ENCODE peak calls at places on chromosomes 5 and 9, in eight cellular contexts. D is spleen, T is HCT116, K is adrenal gland, W is K562, S is HepG2, E is stomach, M is body of pancreas. Z is an unnamed sample. For H3K27me3, the result is how much of the 10 kb centered on the place peaks cover.

GRCh38 chr5:179344301-179345178 is 721 bp downstream of the ADAMTS2 start:
- DNase-seq in D (peak), T (no peak), K (no peak), W (peak), S (no peak), E (no peak), M (no peak), Z (no peak)

GRCh38 chr5:72622152-72622760 is 115.0 kb upstream of the ZNF366 start:
- DNase-seq in D (no peak), T (no peak), K (no peak), W (no peak), S (no peak), E (no peak), M (no peak), Z (no peak)

GRCh38 chr9:124481115-124481514 is 26.1 kb downstream of the NR5A1 start:
- DNase-seq in D (no peak), T (no peak), K (peak), W (no peak), S (no peak), E (no peak), M (no peak), Z (no peak)

GRCh38 chr9:91530829-91531228 is 107.2 kb upstream of the NFIL3 start:
- DNase-seq in D (no peak), T (no peak), K (no peak), W (no peak), S (peak), E (no peak), M (no peak), Z (no peak)

GRCh38 chr5:34866989-34867471 is 28.1 kb downstream of the TTC23L start:
- DNase-seq in D (no peak), T (no peak), K (peak), W (peak), S (peak), E (no peak), M (no peak), Z (no peak)

GRCh38 chr9:99118782-99119466 is 14.0 kb downstream of the TGFBR1 start:
- DNase-seq in D (peak), T (no peak), K (no peak), W (no peak), S (no peak), E (no peak), M (no peak), Z (no peak)

GRCh38 chr9:101626295-101626694 is 31.5 kb upstream of the PPP3R2 start:
- DNase-seq in D (no peak), T (no peak), K (no peak), W (no peak), S (no peak), E (no peak), M (no peak), Z (no peak)

GRCh38 chr9:30673132-30673531 is 1711.3 kb upstream of the ACO1 start:
- DNase-seq in D (no peak), T (no peak), K (no peak), W (no peak), S (no peak), E (no peak), M (no peak), Z (no peak)

GRCh38 chr9:76873056-76873792 is 32.7 kb downstream of the PRUNE2 start:
- DNase-seq in D (no peak), T (no peak), K (no peak), W (no peak), S (no peak), E (no peak), M (no peak), Z (peak)

GRCh38 chr9:101119206-101119819 is 90.8 kb downstream of the PLPPR1 start:
- DNase-seq in D (no peak), T (peak), K (peak), W (peak), S (peak), E (peak), M (peak), Z (no peak)

GRCh38 chr5:113202904-113203716 is 226.5 kb downstream of the DCP2 start:
- DNase-seq in D (no peak), T (peak), K (no peak), W (peak), S (peak), E (peak), M (peak), Z (no peak)

GRCh38 chr5:90792725-90793124 is 234.1 kb downstream of the ADGRV1 start:
- DNase-seq in D (no peak), T (no peak), K (no peak), W (no peak), S (no peak), E (no peak), M (no peak), Z (no peak)

GRCh38 chr9:109497193-109498165 is 628 bp downstream of the PTPN3 start:
- DNase-seq in D (no peak), T (no peak), K (no peak), W (no peak), S (no peak), E (no peak), M (peak), Z (no peak)

GRCh38 chr9:70130266-70130665 is 86.6 kb downstream of the MAMDC2 start:
- DNase-seq in D (no peak), T (no peak), K (no peak), W (no peak), S (no peak), E (no peak), M (no peak), Z (no peak)

GRCh38 chr5:22900801-22901310 is 47.7 kb upstream of the CDH12 start:
- DNase-seq in D (no peak), T (no peak), K (no peak), W (no peak), S (no peak), E (no peak), M (no peak), Z (no peak)

GRCh38 chr9:97761879-97762278 is 64.7 kb upstream of the XPA start:
- DNase-seq in D (no peak), T (no peak), K (no peak), W (no peak), S (no peak), E (no peak), M (no peak), Z (no peak)

GRCh38 chr5:72555871-72556270 is 48.7 kb upstream of the ZNF366 start:
- DNase-seq in D (no peak), T (no peak), K (no peak), W (no peak), S (no peak), E (no peak), M (no peak), Z (no peak)

GRCh38 chr9:101434990-101435389 is 584 bp downstream of the ALDOB start:
- DNase-seq in D (no peak), T (no peak), K (no peak), W (no peak), S (no peak), E (no peak), M (no peak), Z (no peak)

GRCh38 chr5:126971455-126972019 is 58.8 kb downstream of the MARCHF3 start:
- DNase-seq in D (no peak), T (no peak), K (no peak), W (peak), S (no peak), E (no peak), M (no peak), Z (no peak)

GRCh38 chr9:84993105-84993504 is 323.6 kb downstream of the NTRK2 start:
- DNase-seq in D (no peak), T (no peak), K (no peak), W (no peak), S (no peak), E (no peak), M (no peak), Z (no peak)

GRCh38 chr5:173833200-173833599 is 54.9 kb upstream of the CPEB4 start:
- DNase-seq in D (no peak), T (no peak), K (peak), W (no peak), S (no peak), E (no peak), M (no peak), Z (no peak)

GRCh38 chr9:107144475-107144874 is 138.6 kb upstream of the RAD23B start:
- DNase-seq in D (no peak), T (no peak), K (no peak), W (no peak), S (no peak), E (no peak), M (no peak), Z (no peak)

GRCh38 chr5:10595305-10595677 is 31.4 kb downstream of the ANKRD33B start:
- DNase-seq in D (no peak), T (no peak), K (no peak), W (no peak), S (no peak), E (no peak), M (no peak), Z (no peak)

GRCh38 chr5:159208508-159209437 is 580 bp downstream of the RNF145 start:
- DNase-seq in D (no peak), T (no peak), K (peak), W (peak), S (peak), E (peak), M (peak), Z (peak)

GRCh38 chr5:143349127-143349526 is 54.4 kb downstream of the NR3C1 start:
- DNase-seq in D (no peak), T (no peak), K (no peak), W (no peak), S (no peak), E (no peak), M (no peak), Z (no peak)

GRCh38 chr5:140734354-140734753 is 34.1 kb downstream of the ZMAT2 start:
- DNase-seq in D (no peak), T (no peak), K (no peak), W (peak), S (peak), E (no peak), M (no peak), Z (no peak)

GRCh38 chr9:84456526-84456925 is 116.0 kb upstream of the SLC28A3 start:
- DNase-seq in D (no peak), T (no peak), K (no peak), W (no peak), S (no peak), E (no peak), M (no peak), Z (no peak)

GRCh38 chr5:131186561-131187256 is 16.0 kb downstream of the LYRM7 start:
- DNase-seq in D (no peak), T (no peak), K (no peak), W (no peak), S (no peak), E (no peak), M (no peak), Z (no peak)

GRCh38 chr5:107893642-107894041 is 222.9 kb upstream of the EFNA5 start:
- DNase-seq in D (no peak), T (peak), K (no peak), W (no peak), S (no peak), E (no peak), M (no peak), Z (peak)

GRCh38 chr5:68215888-68216736 is 556 bp downstream of the PIK3R1 start:
- DNase-seq in D (peak), T (no peak), K (peak), W (peak), S (peak), E (peak), M (peak), Z (no peak)

GRCh38 chr9:84121991-84122523 is 141.5 kb downstream of the RMI1 start:
- DNase-seq in D (no peak), T (no peak), K (no peak), W (no peak), S (no peak), E (no peak), M (no peak), Z (no peak)

GRCh38 chr9:76459691-76460635 is 981 bp downstream of the GCNT1 start:
- DNase-seq in D (peak), T (peak), K (peak), W (peak), S (peak), E (peak), M (peak), Z (no peak)

GRCh38 chr9:84670106-84670800 is 724 bp downstream of the NTRK2 start:
- DNase-seq in D (peak), T (no peak), K (no peak), W (no peak), S (no peak), E (no peak), M (peak), Z (no peak)

GRCh38 chr9:3735251-3735650 is 209.4 kb upstream of the RFX3 start:
- DNase-seq in D (no peak), T (no peak), K (no peak), W (no peak), S (no peak), E (no peak), M (no peak), Z (no peak)

GRCh38 chr9:2065704-2066103 is 50.6 kb downstream of the SMARCA2 start:
- DNase-seq in D (no peak), T (no peak), K (no peak), W (no peak), S (no peak), E (no peak), M (no peak), Z (no peak)

GRCh38 chr5:26329562-26330189 is 708.7 kb downstream of the CDH9 start:
- DNase-seq in D (no peak), T (no peak), K (no peak), W (no peak), S (no peak), E (no peak), M (no peak), Z (no peak)

GRCh38 chr5:167861134-167861930 is 430.1 kb upstream of the WWC1 start:
- DNase-seq in D (no peak), T (no peak), K (no peak), W (no peak), S (no peak), E (no peak), M (no peak), Z (no peak)

GRCh38 chr9:96203867-96204412 is 98.0 kb downstream of the HSD17B3 start:
- DNase-seq in D (no peak), T (no peak), K (no peak), W (no peak), S (no peak), E (no peak), M (no peak), Z (no peak)

GRCh38 chr9:37669232-37669631 is 18.5 kb downstream of the FRMPD1 start:
- DNase-seq in D (no peak), T (no peak), K (no peak), W (no peak), S (no peak), E (no peak), M (no peak), Z (no peak)

GRCh38 chr9:37667706-37668672 is 17.2 kb downstream of the FRMPD1 start:
- DNase-seq in D (no peak), T (no peak), K (no peak), W (no peak), S (peak), E (no peak), M (no peak), Z (no peak)

GRCh38 chr9:37663926-37664325 is 13.2 kb downstream of the FRMPD1 start:
- DNase-seq in D (no peak), T (no peak), K (no peak), W (no peak), S (no peak), E (no peak), M (no peak), Z (no peak)
- H3K27me3 ChIP-seq in D (under half), T (under half), K (under half), W (under half), S (half or more), E (under half), M (under half), Z (under half)

GRCh38 chr5:170382790-170383189 is 6.4 kb downstream of the KCNMB1 start:
- DNase-seq in D (no peak), T (no peak), K (no peak), W (no peak), S (no peak), E (no peak), M (no peak), Z (no peak)
- H3K27ac ChIP-seq in D (no peak), T (no peak), K (no peak), W (no peak), S (no peak), E (no peak), M (no peak), Z (no peak)

GRCh38 chr9:72524820-72525539 is 3.6 kb downstream of the TMC1 start:
- DNase-seq in D (no peak), T (peak), K (peak), W (no peak), S (no peak), E (peak), M (peak), Z (no peak)

GRCh38 chr9:72527801-72528195 is 6.4 kb downstream of the TMC1 start:
- DNase-seq in D (no peak), T (no peak), K (no peak), W (no peak), S (no peak), E (no peak), M (no peak), Z (no peak)

GRCh38 chr9:72529531-72529930 is 8.1 kb downstream of the TMC1 start:
- DNase-seq in D (no peak), T (no peak), K (no peak), W (no peak), S (no peak), E (no peak), M (no peak), Z (no peak)

DNA sequence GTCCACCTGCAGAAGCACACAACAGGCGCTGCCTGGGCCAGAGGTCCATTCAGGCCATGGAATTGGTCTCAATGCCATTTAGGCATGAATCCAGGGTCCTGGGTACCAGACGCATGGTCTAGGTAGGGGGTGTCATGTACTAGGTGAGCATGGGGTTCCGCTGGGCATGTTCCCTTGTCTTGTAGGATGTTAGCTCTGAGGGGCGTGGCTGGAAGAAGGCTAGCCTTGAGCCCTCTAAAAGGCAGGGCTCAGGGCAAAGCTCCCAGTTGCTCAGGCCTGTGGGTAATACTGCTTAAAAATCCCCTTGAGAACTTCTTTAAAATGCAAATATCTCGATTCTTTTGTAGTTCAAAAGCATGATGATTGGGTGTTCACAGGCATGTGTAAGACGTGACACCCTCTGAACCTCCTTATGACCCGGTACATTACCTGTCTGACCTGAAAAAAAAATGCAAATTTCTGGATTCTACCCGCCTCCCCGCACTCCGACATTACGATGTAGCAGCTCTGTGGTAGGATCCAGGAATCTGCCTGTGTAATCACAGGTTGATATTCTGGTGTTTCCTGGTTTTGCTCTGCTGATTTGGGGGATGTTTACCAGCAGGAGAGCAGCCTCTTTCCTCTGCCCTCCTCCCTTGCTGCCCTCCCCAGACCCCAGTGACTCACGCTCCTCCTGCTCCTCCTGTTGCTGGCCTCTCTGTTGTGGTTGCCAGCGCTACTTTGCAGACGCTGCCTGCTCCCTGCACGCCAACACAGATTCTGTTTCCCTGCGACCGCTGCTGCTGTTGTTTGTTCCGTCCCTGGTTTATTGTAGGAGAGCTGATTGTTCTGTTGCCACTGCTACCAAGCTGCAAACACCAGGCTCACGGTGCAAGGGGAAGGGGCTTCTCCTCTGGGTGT is 5.7 kb downstream of the TMC1 start:
- DNase-seq in D (peak), T (peak), K (peak), W (no peak), S (peak), E (peak), M (peak), Z (peak)
- TF ChIP-seq POLR2A in D (no peak), T (no peak), K (no peak), W (no peak), S (no peak), E (no peak), M (no peak), Z (no peak)

GRCh38 chr9:122718038-122718437 is 5.8 kb upstream of the OR1L4 start:
- DNase-seq in D (no peak), T (no peak), K (no peak), W (no peak), S (no peak), E (no peak), M (no peak), Z (no peak)

GRCh38 chr9:122723690-122724089 is at the start of gene OR1L4:
- DNase-seq in D (no peak), T (no peak), K (no peak), W (no peak), S (no peak), E (no peak), M (no peak), Z (no peak)

GRCh38 chr9:122719218-122719617 is 4.6 kb upstream of the OR1L4 start:
- DNase-seq in D (no peak), T (no peak), K (no peak), W (no peak), S (peak), E (no peak), M (no peak), Z (no peak)
- H3K27me3 ChIP-seq in D (under half), T (under half), K (under half), W (under half), S (under half), E (under half), M (under half), Z (under half)

DNA sequence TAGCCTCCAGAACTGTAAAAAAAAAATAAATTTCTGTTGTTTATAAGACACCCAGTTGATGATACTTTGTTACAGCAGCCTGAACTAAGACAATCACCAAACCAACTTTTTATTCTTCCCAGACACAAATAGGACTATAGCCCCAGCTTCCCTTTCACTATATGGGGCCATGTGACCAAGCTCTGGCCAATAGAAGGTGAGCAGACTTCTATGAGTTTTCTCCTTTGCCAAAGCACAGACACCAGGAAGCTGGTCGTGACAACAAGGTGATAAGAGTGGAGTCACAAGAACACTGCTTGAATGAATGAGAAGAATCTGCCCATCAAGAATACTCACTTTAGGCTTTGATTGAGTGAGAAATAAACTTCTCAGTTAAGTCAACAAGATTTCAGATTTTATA is 217.7 kb downstream of the DEPDC1B start:
- DNase-seq in D (no peak), T (no peak), K (no peak), W (no peak), S (no peak), E (no peak), M (no peak), Z (no peak)
- H3K27ac ChIP-seq in D (no peak), T (no peak), K (no peak), W (no peak), S (no peak), E (no peak), M (no peak), Z (no peak)

GRCh38 chr5:135133698-135134515 is 99.9 kb upstream of the PITX1 start:
- DNase-seq in D (no peak), T (no peak), K (no peak), W (peak), S (peak), E (peak), M (no peak), Z (no peak)
- TF ChIP-seq POLR2A in D (no peak), T (no peak), K (no peak), W (no peak), S (peak), E (no peak), M (no peak), Z (no peak)

GRCh38 chr5:150092159-150092787 is 5.9 kb upstream of the CSF1R start:
- DNase-seq in D (no peak), T (no peak), K (no peak), W (no peak), S (no peak), E (peak), M (no peak), Z (no peak)
- H3K27me3 ChIP-seq in D (under half), T (under half), K (under half), W (under half), S (under half), E (under half), M (under half), Z (under half)

GRCh38 chr9:133711428-133712220 is 26.5 kb downstream of the SARDH start:
- DNase-seq in D (peak), T (no peak), K (peak), W (no peak), S (no peak), E (no peak), M (no peak), Z (no peak)
- H3K27ac ChIP-seq in D (no peak), T (no peak), K (peak), W (no peak), S (peak), E (no peak), M (no peak), Z (no peak)

GRCh38 chr9:128455849-128456612 is at the start of gene ODF2:
- DNase-seq in D (peak), T (peak), K (peak), W (peak), S (peak), E (peak), M (peak), Z (peak)

GRCh38 chr9:128457207-128457606 is 1.4 kb downstream of the ODF2 start:
- DNase-seq in D (peak), T (no peak), K (no peak), W (no peak), S (no peak), E (no peak), M (no peak), Z (no peak)

GRCh38 chr9:128459011-128459410 is 3.2 kb downstream of the ODF2 start:
- DNase-seq in D (no peak), T (no peak), K (no peak), W (no peak), S (no peak), E (no peak), M (no peak), Z (no peak)

GRCh38 chr9:128454991-128455390 is 815 bp upstream of the ODF2 start:
- DNase-seq in D (no peak), T (no peak), K (no peak), W (no peak), S (peak), E (no peak), M (no peak), Z (no peak)

GRCh38 chr9:128456613-128457061 is 831 bp downstream of the ODF2 start:
- DNase-seq in D (peak), T (peak), K (peak), W (peak), S (peak), E (peak), M (peak), Z (peak)
- TF ChIP-seq POLR2A in D (no peak), T (no peak), K (no peak), W (no peak), S (no peak), E (no peak), M (no peak), Z (no peak)

Z was measured in tibial nerve.